ENCODE peak calls at places on chromosome 3, in ten cellular contexts. E is activated naive CD4-positive, alpha-beta T cell; L is uterus; N is fibroblast of mammary gland; J is PC-3; Y is GM12865; F is lower lobe of right lung; S is NCI-H748 treated with DMSO at 0.1 percent for 48 hours; H is NCI-H2081; C is GM10248. R is an unnamed sample.

GRCh38 chr3:189144645-189145044 is 27.1 kb upstream of the TPRG1 start:
- DNase-seq in E (no peak), L (peak; percentile 54), N (peak; percentile 64), J (peak; percentile 56), Y (peak; percentile 22), F (no peak), S (no peak), H (peak; percentile 22), C (no peak), R (peak; percentile 46)

GRCh38 chr3:171099911-171100310 is 73.4 kb upstream of the SLC2A2 start:
- DNase-seq in E (no peak), L (no peak), N (peak; percentile 57), J (no peak), Y (no peak), F (no peak), S (no peak), H (no peak), C (no peak), R (no peak)

GRCh38 chr3:133799794-133800585 is 5.6 kb upstream of the SRPRB start:
- DNase-seq in E (no peak), L (no peak), N (peak; percentile 51), J (peak; percentile 72), Y (no peak), F (no peak), S (no peak), H (no peak), C (no peak), R (no peak)

GRCh38 chr3:192188218-192188835 is 539.0 kb downstream of the FGF12 start:
- DNase-seq in E (no peak), L (no peak), N (peak; percentile 55), J (peak; percentile 71), Y (peak; percentile 72), F (peak; percentile 64), S (peak; percentile 21), H (peak; percentile 74), C (peak; percentile 52), R (peak; percentile 61)

GRCh38 chr3:193982258-193982659 is 153.7 kb upstream of the HES1 start:
- DNase-seq in E (no peak), L (peak; percentile 68), N (peak; percentile 77), J (peak; percentile 86), Y (no peak), F (peak; percentile 66), S (no peak), H (no peak), C (no peak), R (no peak)

GRCh38 chr3:65811917-65812316 is 226.8 kb downstream of the MAGI1 start:
- DNase-seq in E (no peak), L (no peak), N (no peak), J (no peak), Y (no peak), F (no peak), S (no peak), H (no peak), C (no peak), R (no peak)

GRCh38 chr3:197458179-197458707 is 97.5 kb downstream of the BDH1 start:
- DNase-seq in E (no peak), L (no peak), N (peak; percentile 18), J (no peak), Y (peak; percentile 16), F (peak; percentile 54), S (no peak), H (no peak), C (peak; percentile 24), R (no peak)

GRCh38 chr3:171712168-171712938 is 97.9 kb downstream of the PLD1 start:
- DNase-seq in E (no peak), L (peak; percentile 39), N (peak; percentile 19), J (no peak), Y (no peak), F (no peak), S (no peak), H (no peak), C (no peak), R (no peak)

GRCh38 chr3:134430950-134431445 is 54.8 kb downstream of the ANAPC13 start:
- DNase-seq in E (no peak), L (no peak), N (no peak), J (no peak), Y (peak; percentile 18), F (no peak), S (peak; percentile 34), H (no peak), C (no peak), R (no peak)

GRCh38 chr3:100602506-100603444 is 6.6 kb upstream of the ADGRG7 start:
- DNase-seq in E (no peak), L (no peak), N (peak; percentile 15), J (peak; percentile 75), Y (peak; percentile 37), F (no peak), S (no peak), H (no peak), C (peak; percentile 54), R (no peak)

GRCh38 chr3:179661777-179662176 is 8.9 kb downstream of the USP13 start:
- DNase-seq in E (no peak), L (no peak), N (no peak), J (no peak), Y (no peak), F (no peak), S (no peak), H (no peak), C (no peak), R (no peak)

R was measured in activated CD8-positive, alpha-beta T cell treated with anti-CD3 and anti-CD28 coated beads, Interleukin-2, amount 10 ng/mL, durations not matched to agents 7 days and 5 days.